ENCODE peak calls at places on chromosomes 1 and 21, in five cellular contexts. Q is HFFc6, E is fibroblast of lung, D is glutamatergic neuron, R is mesothelial cell of epicardium. V is an unnamed sample.

GRCh38 chr21:33884361-33885157 is 31.0 kb downstream of the ATP5PO start:
- DNase-seq in E (peak), D (no peak), Q (peak), R (no peak), V (no peak)

GRCh38 chr21:27001526-27001925 is 34.6 kb upstream of the ADAMTS5 start:
- DNase-seq in R (no peak), Q (no peak), D (no peak), E (no peak), V (no peak)

GRCh38 chr1:7538849-7539771 is 232.0 kb upstream of the VAMP3 start:
- DNase-seq in Q (no peak), D (peak), E (no peak), R (no peak), V (no peak)

GRCh38 chr1:186715887-186716809 is 35.9 kb upstream of the PTGS2 start:
- DNase-seq in D (no peak), Q (no peak), E (no peak), R (no peak), V (no peak)

GRCh38 chr21:44732956-44733355 is 21.6 kb upstream of the TSPEAR start:
- DNase-seq in R (no peak), Q (no peak), D (no peak), E (no peak), V (no peak)

GRCh38 chr1:21307210-21307609 is 16.9 kb upstream of the ECE1 start:
- DNase-seq in Q (no peak), D (no peak), E (no peak), R (no peak), V (no peak)

GRCh38 chr1:156119503-156120209 is 5.1 kb downstream of the LMNA start:
- DNase-seq in Q (no peak), E (peak), R (no peak), D (no peak), V (no peak)

GRCh38 chr1:19010503-19010902 is 54.0 kb upstream of the IFFO2 start:
- DNase-seq in Q (no peak), R (no peak), D (no peak), E (no peak), V (no peak)

GRCh38 chr1:94101613-94101940 is 19.4 kb downstream of the ABCA4 start:
- DNase-seq in Q (peak), E (no peak), D (no peak), R (no peak), V (no peak)

GRCh38 chr1:34131396-34132160 is 33.5 kb downstream of the CSMD2 start:
- DNase-seq in Q (no peak), R (no peak), D (no peak), E (no peak), V (no peak)

GRCh38 chr1:66331641-66332523 is 202.1 kb upstream of the SGIP1 start:
- DNase-seq in E (peak), Q (peak), R (no peak), D (peak), V (no peak)

GRCh38 chr1:77536813-77537212 is 145.6 kb downstream of the ZZZ3 start:
- DNase-seq in R (no peak), Q (peak), E (peak), D (no peak), V (no peak)

GRCh38 chr1:220889848-220890287 is 10.6 kb downstream of the HLX start:
- DNase-seq in R (no peak), E (no peak), D (no peak), Q (no peak), V (no peak)

GRCh38 chr1:163535807-163536206 is 214.1 kb downstream of the NUF2 start:
- DNase-seq in R (no peak), Q (peak), E (peak), D (no peak), V (no peak)

GRCh38 chr1:41393993-41394392 is 32.8 kb downstream of the FOXO6 start:
- DNase-seq in R (no peak), E (no peak), Q (no peak), D (no peak), V (no peak)

GRCh38 chr1:39829791-39830533 is 41.3 kb upstream of the BMP8B start:
- DNase-seq in R (no peak), E (no peak), D (no peak), Q (peak), V (no peak)

GRCh38 chr21:42830456-42831455 is 48.6 kb downstream of the WDR4 start:
- DNase-seq in R (no peak), D (no peak), E (no peak), Q (no peak), V (no peak)

GRCh38 chr1:214244841-214245240 is 36.1 kb upstream of the SMYD2 start:
- DNase-seq in D (no peak), E (no peak), R (no peak), Q (no peak), V (no peak)

GRCh38 chr1:202802998-202803932 is 5.0 kb downstream of the KDM5B start:
- DNase-seq in Q (peak), D (no peak), R (no peak), E (peak), V (no peak)

GRCh38 chr1:71755441-71755840 is 526.9 kb downstream of the NEGR1 start:
- DNase-seq in Q (no peak), D (no peak), E (no peak), R (no peak), V (no peak)

GRCh38 chr1:230094746-230095145 is 27.7 kb downstream of the GALNT2 start:
- DNase-seq in R (no peak), Q (no peak), E (no peak), D (no peak), V (no peak)

GRCh38 chr1:211643324-211644212 is 31.9 kb downstream of the NEK2 start:
- DNase-seq in E (no peak), D (no peak), Q (no peak), R (no peak), V (no peak)

GRCh38 chr21:45022348-45022675 is 52.1 kb upstream of the ADARB1 start:
- DNase-seq in E (no peak), Q (no peak), R (no peak), D (no peak), V (no peak)

GRCh38 chr1:182601416-182601786 is 2.8 kb downstream of the RGS16 start:
- DNase-seq in R (peak), E (peak), Q (peak), D (peak), V (no peak)

GRCh38 chr1:147078606-147079399 is 93.5 kb downstream of the PRKAB2 start:
- DNase-seq in Q (no peak), E (no peak), R (no peak), D (peak), V (no peak)

GRCh38 chr1:19156676-19157075 is 53.4 kb downstream of the UBR4 start:
- DNase-seq in Q (peak), D (no peak), R (no peak), E (peak), V (no peak)

GRCh38 chr1:172895761-172896160 is 155.0 kb downstream of the TNFSF18 start:
- DNase-seq in D (no peak), E (no peak), R (no peak), Q (no peak), V (no peak)

GRCh38 chr1:102628008-102628736 is 480.1 kb downstream of the COL11A1 start:
- DNase-seq in E (no peak), D (no peak), R (no peak), Q (no peak), V (no peak)

GRCh38 chr1:17250601-17251000 is 1.7 kb downstream of the PADI3 start:
- DNase-seq in Q (no peak), D (no peak), R (no peak), E (no peak), V (no peak)

GRCh38 chr1:216750031-216750627 is 26.9 kb upstream of the ESRRG start:
- DNase-seq in Q (peak), R (no peak), D (peak), E (peak), V (no peak)

GRCh38 chr1:48873944-48874343 is 97.3 kb upstream of the BEND5 start:
- DNase-seq in E (no peak), D (no peak), Q (no peak), R (no peak), V (no peak)

DNA sequence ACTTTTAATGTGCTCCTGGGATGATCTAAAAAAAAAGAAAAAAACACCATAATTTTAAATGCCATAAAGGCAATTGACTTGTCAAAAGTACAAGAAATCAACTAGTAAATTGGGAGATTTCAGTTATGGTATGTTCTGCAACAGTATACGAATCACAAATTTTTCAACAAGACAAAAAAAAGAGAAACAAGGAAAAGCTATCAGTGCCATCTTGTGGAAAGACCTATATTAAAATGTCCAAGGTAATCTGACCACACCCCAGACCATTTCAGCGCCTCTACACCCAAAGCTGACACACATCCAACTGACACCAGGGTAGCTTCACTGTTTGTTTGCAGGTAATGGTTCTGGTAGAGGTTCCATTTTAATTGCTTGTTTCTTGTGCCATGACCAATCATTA is 5.0 kb upstream of the DUSP23 start:
- DNase-seq in D (no peak), R (no peak), E (no peak), Q (no peak), V (no peak)
- TF ChIP-seq CTCF in D (no peak), R (no peak), E (no peak), Q (peak), V (no peak)

GRCh38 chr1:195717651-195718050 is 890.6 kb downstream of the KCNT2 start:
- DNase-seq in E (peak), D (no peak), Q (peak), R (no peak), V (no peak)
- TF ChIP-seq CTCF in E (peak), D (peak), Q (peak), R (peak), V (no peak)

GRCh38 chr1:31795801-31796621 is 19.8 kb downstream of the SPOCD1 start:
- DNase-seq in E (peak), D (peak), R (peak), Q (peak), V (peak)
- TF ChIP-seq CTCF in E (peak), D (no peak), R (no peak), Q (no peak), V (no peak)

DNA sequence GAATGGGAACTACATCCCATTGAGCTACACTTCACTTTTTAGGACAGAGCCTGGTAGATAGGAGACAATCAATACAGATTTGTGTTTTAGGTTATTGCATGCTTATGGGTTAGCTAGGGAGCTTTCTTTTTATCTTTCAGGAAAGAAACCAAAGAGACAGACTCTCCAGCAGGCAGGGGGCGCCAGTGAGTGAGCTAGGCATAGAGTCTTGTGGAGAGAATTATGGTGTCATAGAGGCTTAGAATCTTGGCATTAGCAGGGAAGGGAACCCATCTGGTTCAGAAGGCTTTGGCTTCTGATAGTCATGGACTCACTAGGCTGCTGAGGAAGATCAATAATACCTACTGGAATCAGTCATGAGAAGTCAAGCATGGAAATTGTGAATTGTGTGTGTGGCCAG is at the start of gene SMCP:
- DNase-seq in R (no peak), Q (no peak), D (peak), E (no peak), V (no peak)
- TF ChIP-seq CTCF in R (peak), Q (peak), D (peak), E (no peak), V (no peak)

DNA sequence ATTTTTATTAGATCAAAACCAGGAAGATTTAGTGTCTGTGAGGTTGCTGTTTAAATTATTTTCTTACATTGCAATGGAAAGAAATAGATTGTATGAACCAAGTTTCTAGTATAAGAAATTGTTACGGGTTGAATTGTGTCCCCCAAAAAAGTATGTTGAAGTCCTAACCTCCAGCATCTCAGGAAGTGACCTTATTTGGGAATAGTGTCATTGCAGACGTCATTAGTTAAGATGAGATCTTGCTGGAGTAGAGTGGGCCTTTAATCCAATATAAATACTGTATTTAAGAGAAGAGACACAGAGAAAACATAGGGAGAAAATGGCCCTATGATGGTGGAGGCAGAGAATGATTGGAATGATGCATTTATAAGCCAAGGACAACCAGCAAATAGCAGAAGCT is 188.7 kb upstream of the SAMSN1 start:
- DNase-seq in Q (no peak), D (no peak), E (no peak), R (no peak), V (no peak)
- TF ChIP-seq CTCF in Q (no peak), D (no peak), E (no peak), R (no peak), V (no peak)

GRCh38 chr1:201792534-201793305 is 36.2 kb upstream of the IPO9 start:
- DNase-seq in R (peak), Q (peak), D (peak), E (peak), V (peak)

GRCh38 chr1:201791775-201792166 is 37.2 kb upstream of the IPO9 start:
- DNase-seq in R (no peak), E (peak), D (no peak), Q (peak), V (no peak)

GRCh38 chr1:201793306-201793925 is 35.5 kb upstream of the IPO9 start:
- DNase-seq in Q (no peak), E (no peak), D (no peak), R (no peak), V (no peak)

GRCh38 chr1:201791051-201791774 is 37.7 kb upstream of the IPO9 start:
- DNase-seq in Q (no peak), D (no peak), R (no peak), E (peak), V (no peak)

GRCh38 chr1:201795066-201795465 is 33.9 kb upstream of the IPO9 start:
- DNase-seq in R (no peak), E (peak), D (no peak), Q (peak), V (no peak)
- TF ChIP-seq CTCF in R (peak), E (peak), D (peak), Q (peak), V (no peak)

DNA sequence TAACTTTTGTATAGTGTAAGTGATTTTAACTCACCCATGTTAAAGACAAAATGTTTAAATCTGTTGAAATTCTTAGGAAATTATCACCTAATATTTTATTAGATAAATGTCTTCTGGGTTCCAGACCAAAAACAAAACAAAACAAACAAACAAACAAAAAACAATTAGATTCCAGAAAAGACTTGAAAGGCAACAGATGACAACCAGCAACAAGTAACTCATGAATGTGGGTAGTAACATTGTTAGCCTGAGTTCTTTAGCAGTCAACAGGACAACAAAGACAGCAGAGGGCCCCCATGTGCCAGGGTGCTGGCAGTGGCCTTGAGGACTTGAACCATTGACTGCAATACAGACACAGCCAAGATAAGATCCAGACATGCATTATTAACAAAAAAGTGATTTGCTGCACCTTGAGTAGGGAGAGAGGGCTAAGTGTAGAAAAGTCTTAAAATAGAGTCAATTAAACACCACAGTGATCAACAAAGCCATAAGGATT is 2.4 kb upstream of the CD247 start:
- DNase-seq in Q (no peak), E (no peak), D (no peak), R (no peak), V (no peak)
- TF ChIP-seq CTCF in Q (no peak), E (no peak), D (no peak), R (no peak), V (no peak)

GRCh38 chr1:53685272-53686051 is 53.5 kb downstream of the GLIS1 start:
- DNase-seq in Q (peak), D (peak), E (peak), R (no peak), V (no peak)

GRCh38 chr1:53682369-53682685 is 56.6 kb downstream of the GLIS1 start:
- DNase-seq in D (no peak), E (no peak), R (no peak), Q (no peak), V (no peak)

GRCh38 chr1:53682881-53683280 is 56.1 kb downstream of the GLIS1 start:
- DNase-seq in R (no peak), E (no peak), D (no peak), Q (no peak), V (no peak)

GRCh38 chr1:53684741-53685140 is 54.2 kb downstream of the GLIS1 start:
- DNase-seq in D (no peak), Q (no peak), R (no peak), E (no peak), V (no peak)

GRCh38 chr1:53683986-53684740 is 54.8 kb downstream of the GLIS1 start:
- DNase-seq in D (no peak), E (no peak), R (no peak), Q (no peak), V (no peak)
- TF ChIP-seq CTCF in D (no peak), E (peak), R (no peak), Q (peak), V (no peak)